ENCODE peak calls at places on chromosomes 6 and 20, in six cellular contexts. H, B, C, V, T and K are unnamed samples.
A peak's percentile ranks its signal among the peaks of the same experiment; 100 is the strongest.

GRCh38 chr6:90288404-90288803 is 8.2 kb downstream of the BACH2 start:
- DNase-seq in H (no peak), B (no peak), C (no peak), V (no peak), T (no peak), K (no peak)

GRCh38 chr20:34363062-34364012 is at the start of gene ITCH:
- DNase-seq in H (peak; percentile 95), B (peak; percentile 95), C (peak; percentile 95), V (peak; percentile 97), T (peak; percentile 93), K (peak; percentile 90)

GRCh38 chr20:25223765-25224720 is 23.8 kb upstream of the PYGB start:
- DNase-seq in H (no peak), B (no peak), C (no peak), V (no peak), T (no peak), K (no peak)

GRCh38 chr20:57703013-57703412 is 6.8 kb downstream of the PMEPA1 start:
- DNase-seq in H (no peak), B (no peak), C (no peak), V (no peak), T (no peak), K (no peak)

GRCh38 chr6:42292002-42292735 is 74.5 kb upstream of the MRPS10 start:
- DNase-seq in H (peak; percentile 35), B (peak; percentile 40), C (no peak), V (no peak), T (no peak), K (no peak)

GRCh38 chr20:63453029-63453523 is 19.4 kb downstream of the KCNQ2 start:
- DNase-seq in H (peak; percentile 25), B (no peak), C (no peak), V (no peak), T (no peak), K (no peak)

GRCh38 chr6:43310624-43311023 is 2.0 kb upstream of the CRIP3 start:
- DNase-seq in H (no peak), B (no peak), C (no peak), V (no peak), T (no peak), K (no peak)

GRCh38 chr20:33884633-33885032 is 73.5 kb downstream of the CHMP4B start:
- DNase-seq in H (no peak), B (no peak), C (no peak), V (no peak), T (no peak), K (no peak)

GRCh38 chr6:110826236-110827129 is 11.2 kb upstream of the CDK19 start:
- DNase-seq in H (no peak), B (no peak), C (no peak), V (no peak), T (no peak), K (no peak)

GRCh38 chr6:47302043-47302442 is 7.7 kb downstream of the TNFRSF21 start:
- DNase-seq in H (no peak), B (no peak), C (no peak), V (no peak), T (no peak), K (no peak)

GRCh38 chr20:39605908-39606307 is 643.8 kb downstream of the DHX35 start:
- DNase-seq in H (no peak), B (no peak), C (no peak), V (no peak), T (no peak), K (no peak)

GRCh38 chr6:53680489-53680888 is 14.9 kb upstream of the KLHL31 start:
- DNase-seq in H (no peak), B (no peak), C (no peak), V (no peak), T (no peak), K (no peak)

GRCh38 chr20:11907621-11908020 is 10.1 kb upstream of the BTBD3 start:
- DNase-seq in H (no peak), B (no peak), C (no peak), V (no peak), T (no peak), K (no peak)

GRCh38 chr6:68196645-68197044 is 438.4 kb upstream of the ADGRB3 start:
- DNase-seq in H (peak; percentile 39), B (no peak), C (no peak), V (no peak), T (no peak), K (no peak)

GRCh38 chr6:144585217-144585814 is 300.2 kb downstream of the UTRN start:
- DNase-seq in H (peak; percentile 62), B (peak; percentile 48), C (no peak), V (no peak), T (no peak), K (no peak)

GRCh38 chr6:13065596-13065995 is 262.7 kb downstream of the TBC1D7 start:
- DNase-seq in H (no peak), B (no peak), C (no peak), V (no peak), T (no peak), K (no peak)

GRCh38 chr6:45667766-45668165 is 290.0 kb upstream of the SUPT3H start:
- DNase-seq in H (no peak), B (no peak), C (no peak), V (no peak), T (no peak), K (no peak)

GRCh38 chr6:149221774-149222070 is 95.8 kb upstream of the TAB2 start:
- DNase-seq in H (peak; percentile 74), B (no peak), C (no peak), V (no peak), T (no peak), K (no peak)

GRCh38 chr6:40719671-40720374 is 132.7 kb upstream of the LRFN2 start:
- DNase-seq in H (peak; percentile 60), B (peak; percentile 44), C (no peak), V (no peak), T (no peak), K (no peak)

GRCh38 chr6:132598473-132598872 is 8.9 kb upstream of the TAAR5 start:
- DNase-seq in H (peak; percentile 2), B (peak; percentile 46), C (no peak), V (no peak), T (no peak), K (no peak)

GRCh38 chr6:132506869-132507813 is 5.8 kb downstream of the STX7 start:
- DNase-seq in H (no peak), B (peak; percentile 79), C (no peak), V (no peak), T (no peak), K (no peak)

GRCh38 chr6:122869437-122870024 is 80.5 kb downstream of the SMPDL3A start:
- DNase-seq in H (peak; percentile 66), B (peak; percentile 72), C (no peak), V (no peak), T (no peak), K (no peak)

GRCh38 chr20:22744341-22745193 is 160.2 kb upstream of the FOXA2 start:
- DNase-seq in H (peak; percentile 40), B (no peak), C (no peak), V (no peak), T (no peak), K (no peak)

GRCh38 chr20:35604444-35604750 is 11.2 kb upstream of the SPAG4 start:
- DNase-seq in H (no peak), B (peak; percentile 23), C (peak; percentile 47), V (peak; percentile 67), T (no peak), K (no peak)

GRCh38 chr6:170093658-170094596 is 197.0 kb downstream of the DLL1 start:
- DNase-seq in H (no peak), B (no peak), C (peak; percentile 48), V (peak; percentile 56), T (no peak), K (no peak)

DNA sequence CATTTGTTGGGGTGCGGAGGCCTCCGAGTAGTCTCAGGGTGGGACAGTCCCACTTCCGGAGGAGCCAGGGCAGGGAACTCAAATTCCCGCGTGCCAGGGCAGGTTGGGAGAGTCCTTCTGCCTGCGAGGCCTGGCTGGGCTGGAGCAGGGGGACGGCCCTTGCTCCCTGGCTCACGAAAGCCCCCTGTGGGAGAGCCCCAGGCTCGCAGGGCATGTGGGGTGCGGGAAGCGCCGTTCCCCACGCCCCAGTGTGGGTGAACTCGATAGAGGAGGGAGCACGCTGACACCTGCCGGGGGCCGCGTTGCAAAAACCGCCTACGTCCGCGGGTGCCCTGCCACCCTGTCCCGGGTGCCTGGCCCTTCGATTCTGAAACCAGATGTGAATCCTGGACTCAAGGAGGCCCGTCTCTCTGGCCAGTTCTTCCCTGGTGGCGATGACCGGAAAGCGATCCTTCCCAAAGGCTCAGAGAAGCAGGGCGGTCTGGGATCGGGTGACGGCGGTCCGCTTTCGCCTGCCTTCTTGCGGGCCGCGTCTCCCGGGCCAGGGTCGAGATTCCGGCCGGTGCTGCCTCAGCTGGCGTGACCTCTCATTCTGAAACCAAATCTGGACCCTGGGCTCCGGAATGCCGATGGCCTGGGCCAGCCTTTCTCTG is 1846.5 kb upstream of the DEFB115 start:
- DNase-seq in H (no peak), B (no peak), C (no peak), V (peak; percentile 62), T (no peak), K (no peak)
- H3K9me3 ChIP-seq in H (no peaks in the 10 kb centered on the region), B (peaks cover 7% of the 10 kb centered on the region), C (peaks cover 9% of the 10 kb centered on the region), V (no peaks in the 10 kb centered on the region), T (no peaks in the 10 kb centered on the region), K (no peaks in the 10 kb centered on the region)

DNA sequence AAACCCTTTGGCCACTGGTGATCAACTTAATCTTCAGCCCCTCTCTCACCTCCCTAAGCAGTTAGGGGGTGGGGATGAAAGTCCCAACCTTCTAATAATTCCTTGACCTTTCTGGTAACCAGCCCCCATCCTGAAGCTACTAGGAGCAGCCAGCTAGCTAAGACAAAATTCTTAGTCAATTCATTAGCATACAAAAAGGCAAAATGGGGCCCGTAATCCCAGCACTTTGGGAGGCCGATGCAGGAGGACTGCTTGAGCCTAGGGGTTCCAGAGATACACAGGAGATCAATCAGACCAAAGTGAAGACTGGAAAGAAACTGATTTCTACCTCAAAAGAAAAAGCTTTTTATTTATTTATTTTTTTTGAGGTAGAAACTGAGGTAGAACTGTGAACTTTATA is 1.8 kb downstream of the ASCC3 start:
- DNase-seq in H (no peak), B (no peak), C (no peak), V (no peak), T (no peak), K (no peak)
- H3K4me1 ChIP-seq in H (peaks cover 19% of the 10 kb centered on the region), B (peaks cover 5% of the 10 kb centered on the region), C (no peaks in the 10 kb centered on the region), V (peaks cover 12% of the 10 kb centered on the region), T (peaks cover 20% of the 10 kb centered on the region), K (peaks cover 43% of the 10 kb centered on the region)

DNA sequence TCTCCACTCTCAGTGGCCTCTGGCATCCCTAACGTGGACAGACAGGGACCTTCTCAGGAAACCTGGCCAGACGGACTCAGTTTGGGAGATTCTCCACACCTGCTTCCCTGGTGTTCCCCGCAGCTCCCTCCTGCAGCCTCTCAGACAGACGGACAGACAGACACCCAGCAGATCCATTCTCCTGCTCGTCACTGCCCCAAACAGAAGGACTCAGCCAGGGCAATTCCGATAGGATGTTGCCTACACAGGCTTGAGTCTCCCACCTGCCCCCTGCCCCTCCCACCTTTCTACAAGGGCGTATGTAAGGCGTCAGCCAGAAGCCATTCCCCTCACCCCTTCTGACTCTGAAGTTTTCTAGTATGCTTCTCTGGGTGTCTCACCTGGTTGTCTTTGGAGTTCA is 428 bp downstream of the CCM2L start:
- DNase-seq in H (no peak), B (no peak), C (no peak), V (no peak), T (no peak), K (no peak)
- H3K4me3 ChIP-seq in H (no peak overlapping the region), B (no peak overlapping the region), C (peak overlapping the region; percentile 32), V (no peak overlapping the region), T (no peak overlapping the region), K (no peak overlapping the region)

DNA sequence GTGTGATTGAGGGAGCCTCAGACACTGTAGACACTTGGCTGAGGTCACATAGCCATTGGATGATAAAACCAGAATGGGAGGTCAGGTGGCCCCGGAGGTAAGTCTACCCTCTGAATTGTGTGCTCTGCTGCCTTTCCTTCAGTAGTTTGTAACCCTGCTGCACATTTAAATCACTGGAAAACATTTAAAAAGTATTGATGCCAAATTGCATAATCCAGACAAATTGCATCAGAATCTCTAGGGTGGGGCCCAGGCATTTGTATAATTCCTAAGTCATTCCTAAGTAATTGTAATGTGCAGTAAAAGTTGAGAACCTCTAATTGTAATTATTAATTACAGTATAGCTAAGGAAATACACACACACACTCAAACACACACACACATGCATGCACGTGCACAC is 85.2 kb upstream of the ECI2 start:
- DNase-seq in H (peak; percentile 48), B (no peak), C (no peak), V (no peak), T (no peak), K (no peak)
- H3K9me3 ChIP-seq in H (no peaks in the 10 kb centered on the region), B (peaks cover 2% of the 10 kb centered on the region), C (no peaks in the 10 kb centered on the region), V (no peaks in the 10 kb centered on the region), T (no peaks in the 10 kb centered on the region), K (no peaks in the 10 kb centered on the region)